ENCODE peak calls at places on chromosomes 12 and 14, in ten cellular contexts. U is mammary epithelial cell; R is upper lobe of left lung; E is mucosa of descending colon; Q is lung; L is body of pancreas; Z is effector memory CD4-positive, alpha-beta T cell; D is upper lobe of right lung; P is endodermal cell; T is esophagus squamous epithelium. G is an unnamed sample.
A peak's percentile ranks its signal among the peaks of the same experiment; 100 is the strongest.

GRCh38 chr14:80434574-80435321 is 223.4 kb upstream of the DIO2 start:
- DNase-seq in U (peak; percentile 89), R (no peak), E (no peak), Q (no peak), L (peak; percentile 23), Z (no peak), D (no peak), P (peak; percentile 68), T (no peak), G (no peak)

GRCh38 chr12:62978768-62979167 is 43.8 kb upstream of the PPM1H start:
- DNase-seq in U (no peak), R (no peak), E (no peak), Q (no peak), L (no peak), Z (no peak), D (no peak), P (no peak), T (no peak), G (no peak)

GRCh38 chr12:95216704-95217376 is 427 bp downstream of the FGD6 start:
- DNase-seq in U (peak; percentile 54), R (no peak), E (no peak), Q (no peak), L (no peak), Z (no peak), D (no peak), P (no peak), T (no peak), G (no peak)

GRCh38 chr12:122825773-122826724 is 9.2 kb upstream of the HIP1R start:
- DNase-seq in U (no peak), R (no peak), E (no peak), Q (no peak), L (peak; percentile 78), Z (no peak), D (no peak), P (no peak), T (no peak), G (no peak)

GRCh38 chr14:64688801-64689200 is 15.4 kb upstream of the PLEKHG3 start:
- DNase-seq in U (peak; percentile 44), R (no peak), E (no peak), Q (no peak), L (peak; percentile 59), Z (no peak), D (no peak), P (peak; percentile 84), T (no peak), G (no peak)

GRCh38 chr14:55122441-55122986 is 6.5 kb upstream of the LGALS3 start:
- DNase-seq in U (no peak), R (peak; percentile 45), E (peak; percentile 93), Q (peak; percentile 53), L (peak; percentile 79), Z (no peak), D (no peak), P (no peak), T (no peak), G (no peak)

GRCh38 chr12:107983871-107984480 is 145.1 kb upstream of the WSCD2 start:
- DNase-seq in U (peak; percentile 19), R (no peak), E (no peak), Q (no peak), L (no peak), Z (no peak), D (no peak), P (no peak), T (no peak), G (no peak)

GRCh38 chr12:13027508-13027907 is 16.7 kb upstream of the FAM234B start:
- DNase-seq in U (no peak), R (no peak), E (no peak), Q (no peak), L (no peak), Z (no peak), D (no peak), P (no peak), T (no peak), G (no peak)

GRCh38 chr14:37417833-37418232 is 177.2 kb downstream of the FOXA1 start:
- DNase-seq in U (no peak), R (no peak), E (no peak), Q (no peak), L (no peak), Z (no peak), D (no peak), P (no peak), T (no peak), G (no peak)

GRCh38 chr14:100422556-100423420 is 99.6 kb downstream of the SLC25A47 start:
- DNase-seq in U (no peak), R (no peak), E (no peak), Q (no peak), L (no peak), Z (no peak), D (no peak), P (no peak), T (no peak), G (no peak)

GRCh38 chr14:75088566-75089373 is 19.3 kb downstream of the ZC2HC1C start:
- DNase-seq in U (peak; percentile 52), R (no peak), E (no peak), Q (peak; percentile 49), L (peak; percentile 62), Z (no peak), D (no peak), P (peak; percentile 83), T (no peak), G (peak; percentile 61)

GRCh38 chr12:124273630-124274029 is 21.3 kb upstream of the RFLNA start:
- DNase-seq in U (peak; percentile 77), R (no peak), E (no peak), Q (no peak), L (no peak), Z (no peak), D (no peak), P (peak; percentile 94), T (no peak), G (no peak)

GRCh38 chr12:17588968-17589367 is 501.0 kb downstream of the RERGL start:
- DNase-seq in U (peak; percentile 13), R (no peak), E (no peak), Q (no peak), L (peak; percentile 42), Z (no peak), D (no peak), P (peak; percentile 79), T (no peak), G (no peak)

GRCh38 chr12:70663838-70664237 is 26.6 kb upstream of the PTPRB start:
- DNase-seq in U (no peak), R (no peak), E (no peak), Q (no peak), L (no peak), Z (no peak), D (no peak), P (no peak), T (no peak), G (no peak)

GRCh38 chr12:109346920-109347319 is 780 bp upstream of the MYO1H start:
- DNase-seq in U (no peak), R (no peak), E (no peak), Q (no peak), L (no peak), Z (no peak), D (no peak), P (peak; percentile 61), T (no peak), G (no peak)

GRCh38 chr12:93113317-93114006 is 184.4 kb upstream of the EEA1 start:
- DNase-seq in U (peak; percentile 23), R (no peak), E (no peak), Q (no peak), L (no peak), Z (no peak), D (no peak), P (no peak), T (no peak), G (no peak)

GRCh38 chr12:1939745-1940607 is 21.5 kb upstream of the CACNA2D4 start:
- DNase-seq in U (peak; percentile 57), R (peak; percentile 90), E (peak; percentile 87), Q (peak; percentile 89), L (peak; percentile 93), Z (peak; percentile 73), D (peak; percentile 92), P (peak; percentile 95), T (no peak), G (peak; percentile 22)

GRCh38 chr12:12365931-12366431 is 9.1 kb downstream of the BORCS5 start:
- DNase-seq in U (no peak), R (no peak), E (no peak), Q (no peak), L (peak; percentile 35), Z (no peak), D (no peak), P (peak; percentile 15), T (no peak), G (no peak)

GRCh38 chr12:57268264-57268663 is 17.3 kb upstream of the STAC3 start:
- DNase-seq in U (peak; percentile 40), R (no peak), E (no peak), Q (no peak), L (no peak), Z (no peak), D (no peak), P (no peak), T (no peak), G (no peak)
- H3K36me3 ChIP-seq in U (peaks cover 14% of the 10 kb centered on the region), R (peaks cover 10% of the 10 kb centered on the region), E (peaks cover 4% of the 10 kb centered on the region), Q (peaks cover 28% of the 10 kb centered on the region), L (peaks cover 27% of the 10 kb centered on the region), Z (peaks cover 48% of the 10 kb centered on the region), D (peaks cover 83% of the 10 kb centered on the region), P (peaks cover 45% of the 10 kb centered on the region), T (peaks cover 94% of the 10 kb centered on the region), G (peaks cover 55% of the 10 kb centered on the region)

GRCh38 chr12:121815221-121815620 is 11.4 kb downstream of the SETD1B start:
- DNase-seq in U (no peak), R (no peak), E (peak; percentile 21), Q (no peak), L (no peak), Z (no peak), D (no peak), P (no peak), T (no peak), G (no peak)
- H3K36me3 ChIP-seq in U (peaks cover 15% of the 10 kb centered on the region), R (peaks cover 51% of the 10 kb centered on the region), E (peaks cover 9% of the 10 kb centered on the region), Q (peaks cover 53% of the 10 kb centered on the region), L (peaks cover 50% of the 10 kb centered on the region), Z (peaks cover 69% of the 10 kb centered on the region), D (peaks cover 69% of the 10 kb centered on the region), P (peaks cover 72% of the 10 kb centered on the region), T (peaks cover 93% of the 10 kb centered on the region), G (peaks cover 71% of the 10 kb centered on the region)

GRCh38 chr12:130967631-130968030 is 13.9 kb downstream of the ADGRD1 start:
- DNase-seq in U (no peak), R (peak; percentile 12), E (no peak), Q (no peak), L (no peak), Z (no peak), D (no peak), P (no peak), T (no peak), G (no peak)
- H3K36me3 ChIP-seq in U (no peaks in the 10 kb centered on the region), R (no peaks in the 10 kb centered on the region), E (no peaks in the 10 kb centered on the region), Q (peaks cover 14% of the 10 kb centered on the region), L (no peaks in the 10 kb centered on the region), Z (no peaks in the 10 kb centered on the region), D (peaks cover 35% of the 10 kb centered on the region), P (no peaks in the 10 kb centered on the region), T (no peaks in the 10 kb centered on the region), G (no peaks in the 10 kb centered on the region)

DNA sequence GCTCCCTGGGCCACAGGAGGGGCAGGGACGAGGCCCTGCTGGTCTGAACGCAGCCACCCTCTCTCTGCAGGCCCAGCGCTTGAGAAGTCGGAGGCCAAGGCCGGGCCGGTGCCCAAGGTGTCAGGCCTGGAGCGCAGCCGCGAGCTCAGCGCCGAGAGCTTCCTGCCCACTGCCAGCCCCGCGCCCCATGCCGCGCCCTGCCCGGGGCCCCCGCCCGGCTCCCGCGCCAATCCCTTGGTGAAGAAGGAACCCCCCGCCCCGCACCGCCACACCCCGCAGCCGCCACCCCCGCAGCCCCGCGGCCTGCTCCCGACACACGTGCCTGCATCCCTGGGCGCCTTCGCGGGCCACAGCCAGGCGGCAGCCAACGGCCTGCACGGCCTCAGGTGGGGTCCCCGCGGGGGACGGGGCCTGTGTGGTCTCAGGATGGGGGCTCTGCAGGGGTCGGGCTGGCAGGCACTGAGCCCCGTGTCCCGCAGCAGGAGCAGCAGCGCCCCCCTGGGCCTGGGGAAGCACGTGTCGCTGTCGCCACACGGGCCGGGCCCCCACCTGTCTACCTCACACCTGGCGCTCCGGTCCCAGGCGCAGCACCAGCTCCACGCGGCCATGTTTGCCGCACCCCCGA is 40.4 kb downstream of the LRCOL1 start:
- DNase-seq in U (no peak), R (no peak), E (no peak), Q (no peak), L (no peak), Z (no peak), D (no peak), P (no peak), T (no peak), G (no peak)
- H3K36me3 ChIP-seq in U (peaks cover 5% of the 10 kb centered on the region), R (peaks cover 6% of the 10 kb centered on the region), E (no peaks in the 10 kb centered on the region), Q (peaks cover 47% of the 10 kb centered on the region), L (peaks cover 4% of the 10 kb centered on the region), Z (peaks cover 20% of the 10 kb centered on the region), D (peaks cover 20% of the 10 kb centered on the region), P (peaks cover 16% of the 10 kb centered on the region), T (peaks cover 90% of the 10 kb centered on the region), G (peaks cover 9% of the 10 kb centered on the region)